ENCODE peak calls at places on chromosomes 5 and 9, in six cellular contexts. C is DND-41, F is foreskin fibroblast, X is AG04450, L is amniotic stem cell, Z is heart left ventricle. Q is an unnamed sample.

GRCh38 chr5:111779260-111780254 is 22.6 kb upstream of the NREP start:
- DNase-seq in C (peak; percentile 33), F (peak; percentile 28), X (no peak), L (no peak), Z (no peak), Q (no peak)

GRCh38 chr9:117737721-117738226 is 33.6 kb downstream of the TLR4 start:
- DNase-seq in C (no peak), F (peak; percentile 19), X (no peak), L (no peak), Z (no peak), Q (no peak)

GRCh38 chr9:104009853-104010252 is 84.3 kb upstream of the SMC2 start:
- DNase-seq in C (no peak), F (no peak), X (no peak), L (no peak), Z (no peak), Q (no peak)

GRCh38 chr5:140041492-140042421 is 1.3 kb downstream of the NRG2 start:
- DNase-seq in C (no peak), F (peak; percentile 85), X (no peak), L (no peak), Z (peak; percentile 72), Q (peak; percentile 74)

GRCh38 chr5:142634375-142635018 is 51.4 kb downstream of the FGF1 start:
- DNase-seq in C (no peak), F (no peak), X (no peak), L (no peak), Z (no peak), Q (no peak)

GRCh38 chr9:68825755-68826500 is 120.9 kb downstream of the PIP5K1B start:
- DNase-seq in C (no peak), F (no peak), X (no peak), L (no peak), Z (no peak), Q (no peak)

GRCh38 chr5:157559301-157559700 is 16.3 kb downstream of the ADAM19 start:
- DNase-seq in C (no peak), F (peak; percentile 69), X (no peak), L (no peak), Z (no peak), Q (peak; percentile 59)

GRCh38 chr5:82151622-82152021 is 126.5 kb downstream of the RPS23 start:
- DNase-seq in C (no peak), F (peak; percentile 74), X (no peak), L (no peak), Z (no peak), Q (no peak)

GRCh38 chr5:21236104-21236503 is 1248.1 kb upstream of the CDH18 start:
- DNase-seq in C (no peak), F (no peak), X (no peak), L (no peak), Z (no peak), Q (no peak)

GRCh38 chr9:97802276-97802675 is 50.8 kb upstream of the FOXE1 start:
- DNase-seq in C (no peak), F (peak; percentile 52), X (no peak), L (peak; percentile 24), Z (no peak), Q (peak; percentile 74)